ENCODE peak calls at places on chromosomes 3 and 15, in four cellular contexts. X is uterus, O is heart left ventricle, I is left ventricle myocardium inferior. F is an unnamed sample.

GRCh38 chr3:48219543-48219942 is 3.8 kb upstream of the CAMP start:
- DNase-seq in X (no peak), O (no peak), I (peak; percentile 61), F (peak; percentile 72)

GRCh38 chr3:88113311-88114162 is 36.2 kb upstream of the C3orf38 start:
- DNase-seq in I (no peak), O (peak; percentile 30), X (peak; percentile 52), F (peak; percentile 62)

GRCh38 chr3:37346227-37347005 is 172.0 kb upstream of the LRRFIP2 start:
- DNase-seq in O (no peak), I (no peak), X (no peak), F (no peak)

GRCh38 chr15:77859491-77860060 is 217.9 kb downstream of the TBC1D2B start:
- DNase-seq in O (no peak), I (no peak), X (no peak), F (no peak)

GRCh38 chr15:70012895-70013294 is 84.8 kb downstream of the TLE3 start:
- DNase-seq in X (no peak), O (no peak), I (no peak), F (no peak)

GRCh38 chr3:42728056-42728455 is 25.5 kb upstream of the HHATL start:
- DNase-seq in O (peak; percentile 51), X (no peak), I (peak; percentile 53), F (peak; percentile 60)

GRCh38 chr3:195897081-195897852 is 11.1 kb downstream of the TNK2 start:
- DNase-seq in I (no peak), O (no peak), X (peak; percentile 75), F (peak; percentile 68)

GRCh38 chr3:102069211-102069662 is 219.9 kb downstream of the NFKBIZ start:
- DNase-seq in X (peak; percentile 39), O (no peak), I (no peak), F (no peak)

GRCh38 chr15:63408514-63408913 is 26.9 kb upstream of the CA12 start:
- DNase-seq in I (no peak), O (no peak), X (no peak), F (no peak)

GRCh38 chr15:59553879-59554735 is 57.5 kb upstream of the GCNT3 start:
- DNase-seq in O (no peak), X (no peak), I (no peak), F (no peak)

GRCh38 chr15:34796847-34797246 is 1.5 kb upstream of the ACTC1 start:
- DNase-seq in I (no peak), X (no peak), O (peak; percentile 44), F (no peak)

GRCh38 chr3:69324362-69325025 is 61.4 kb downstream of the FRMD4B start:
- DNase-seq in O (peak; percentile 40), X (no peak), I (no peak), F (no peak)

GRCh38 chr15:57406040-57406772 is 29.9 kb downstream of the CGNL1 start:
- DNase-seq in O (no peak), X (no peak), I (no peak), F (no peak)

GRCh38 chr3:53740946-53741345 is 105.3 kb downstream of the CHDH start:
- DNase-seq in X (no peak), I (no peak), O (no peak), F (no peak)

GRCh38 chr15:87753539-87753938 is 503.0 kb downstream of the NTRK3 start:
- DNase-seq in X (no peak), O (no peak), I (no peak), F (no peak)

GRCh38 chr3:53704363-53704725 is 141.9 kb downstream of the CHDH start:
- DNase-seq in X (no peak), I (no peak), O (no peak), F (peak; percentile 53)

GRCh38 chr15:89332446-89332845 is 2.2 kb downstream of the POLG start:
- DNase-seq in O (no peak), X (no peak), I (no peak), F (no peak)

GRCh38 chr15:89330881-89331595 is 3.6 kb downstream of the POLG start:
- DNase-seq in I (no peak), O (no peak), X (no peak), F (no peak)

GRCh38 chr15:89329329-89330084 is 5.1 kb downstream of the POLG start:
- DNase-seq in X (no peak), I (no peak), O (no peak), F (no peak)

GRCh38 chr15:89328398-89329254 is 6.0 kb downstream of the POLG start:
- DNase-seq in X (no peak), O (no peak), I (no peak), F (no peak)

DNA sequence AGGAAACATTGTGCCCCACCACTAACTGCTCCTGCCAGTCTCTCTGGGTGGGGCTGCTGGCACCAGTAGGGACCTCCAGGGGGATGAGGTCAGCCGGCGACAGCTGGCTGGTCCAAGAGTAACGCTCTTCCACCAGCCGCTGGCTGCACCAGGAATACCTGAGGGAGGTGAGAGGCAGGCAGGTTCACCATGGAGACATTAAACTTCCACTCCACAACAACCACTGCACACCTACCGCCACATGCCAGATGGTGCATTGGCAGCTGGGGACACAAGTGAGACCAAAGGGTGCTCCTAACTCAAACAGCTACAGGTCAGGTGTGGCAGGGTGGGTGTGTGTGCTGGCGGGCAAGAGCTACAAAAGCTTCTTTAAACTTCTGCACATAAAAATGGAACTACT is 4.5 kb downstream of the POLG start:
- DNase-seq in I (no peak), O (no peak), X (no peak), F (no peak)
- H3K36me3 ChIP-seq in I (peaks cover 85% of the 10 kb centered on the region), O (peaks cover 86% of the 10 kb centered on the region), X (no peaks in the 10 kb centered on the region), F (peaks cover 80% of the 10 kb centered on the region)

GRCh38 chr3:150721285-150722130 is 17.8 kb upstream of the ERICH6 start:
- DNase-seq in X (no peak), I (no peak), O (no peak), F (no peak)
- H3K4me3 ChIP-seq in X (peak overlapping the region; percentile 19), I (peak overlapping the region; percentile 17), O (no peak overlapping the region), F (no peak overlapping the region)

GRCh38 chr3:122457706-122458105 is 41.8 kb upstream of the WDR5B start:
- DNase-seq in O (no peak), I (no peak), X (no peak), F (no peak)

GRCh38 chr3:122458992-122459391 is 43.1 kb upstream of the WDR5B start:
- DNase-seq in O (no peak), X (no peak), I (no peak), F (no peak)

GRCh38 chr3:122464659-122465058 is 48.8 kb upstream of the WDR5B start:
- DNase-seq in O (no peak), I (no peak), X (no peak), F (no peak)

GRCh38 chr3:122466701-122467240 is 48.0 kb downstream of the KPNA1 start:
- DNase-seq in O (no peak), X (no peak), I (no peak), F (no peak)

GRCh38 chr3:122461834-122462233 is 46.0 kb upstream of the WDR5B start:
- DNase-seq in X (no peak), O (no peak), I (no peak), F (no peak)
- H3K36me3 ChIP-seq in X (no peaks in the 10 kb centered on the region), O (peaks cover 100% of the 10 kb centered on the region), I (peaks cover 80% of the 10 kb centered on the region), F (peaks cover 47% of the 10 kb centered on the region)

GRCh38 chr3:120440001-120440703 is 10.6 kb downstream of the FSTL1 start:
- DNase-seq in X (no peak), I (no peak), O (no peak), F (no peak)
- H3K4me3 ChIP-seq in X (no peak overlapping the region), I (peak overlapping the region; percentile 7), O (no peak overlapping the region), F (no peak overlapping the region)

DNA sequence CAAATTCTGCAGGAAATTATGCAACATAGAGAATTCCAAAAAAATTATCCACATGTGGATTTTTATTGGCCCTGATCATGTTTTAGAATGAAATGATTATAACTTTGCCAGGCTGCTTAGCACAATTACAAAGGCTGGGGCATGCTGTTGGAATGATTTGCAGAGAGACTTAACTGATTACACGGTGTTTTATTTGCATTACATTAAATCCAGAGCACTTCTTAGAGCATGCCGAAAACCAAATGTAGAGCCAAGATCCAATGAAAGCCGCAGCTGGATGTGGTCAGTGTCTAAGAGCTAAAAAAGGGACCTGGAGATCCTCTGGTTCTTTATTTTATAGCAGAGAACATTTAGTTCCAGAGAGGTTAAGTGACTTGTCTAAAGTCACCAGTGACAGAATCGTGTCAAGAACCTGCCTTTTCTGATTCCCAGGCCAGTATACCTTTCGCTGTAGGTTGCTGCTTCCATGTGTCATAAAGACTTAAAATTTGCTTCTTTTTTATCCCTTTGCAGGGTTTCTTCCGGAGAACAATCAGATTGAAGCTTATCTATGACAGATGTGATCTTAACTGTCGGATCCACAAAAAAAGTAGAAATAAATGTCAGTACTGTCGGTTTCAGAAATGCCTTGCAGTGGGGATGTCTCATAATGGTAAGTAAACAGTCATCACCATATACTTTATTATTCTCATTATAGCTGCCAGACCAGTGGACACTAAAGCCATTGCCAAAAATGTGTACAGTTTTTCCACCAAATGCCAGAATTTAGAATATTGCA is 92.0 kb upstream of the TSEN2 start:
- DNase-seq in X (peak; percentile 23), I (no peak), O (no peak), F (no peak)
- H3K36me3 ChIP-seq in X (no peaks in the 10 kb centered on the region), I (peaks cover 6% of the 10 kb centered on the region), O (no peaks in the 10 kb centered on the region), F (no peaks in the 10 kb centered on the region)

GRCh38 chr3:22900296-22900695 is 302.8 kb upstream of the UBE2E2 start:
- DNase-seq in O (no peak), I (no peak), X (no peak), F (no peak)
- H3K4me3 ChIP-seq in O (no peak overlapping the region), I (no peak overlapping the region), X (no peak overlapping the region), F (no peak overlapping the region)